ENCODE peak calls at places on chromosomes 11 and 22, in six cellular contexts. E is tibial nerve, N is HCT116, T is uterus, O is IMR-90, P is spleen. B is an unnamed sample.

GRCh38 chr11:2730323-2731284 is 30.8 kb upstream of the KCNQ1OT1 start:
- DNase-seq in E (no peak), N (no peak), T (no peak), O (no peak), P (no peak), B (no peak)

GRCh38 chr22:29224121-29224858 is 18.6 kb downstream of the EMID1 start:
- DNase-seq in E (no peak), N (no peak), T (peak), O (no peak), P (peak), B (no peak)

GRCh38 chr22:31075961-31076360 is 5.2 kb upstream of the SMTN start:
- DNase-seq in E (peak), N (no peak), T (peak), O (peak), P (peak), B (no peak)

GRCh38 chr11:6638437-6638836 is 17.2 kb downstream of the DCHS1 start:
- DNase-seq in E (no peak), N (no peak), T (no peak), O (no peak), P (no peak), B (no peak)

GRCh38 chr11:16815047-16815767 is 76.8 kb downstream of the C11orf58 start:
- DNase-seq in E (peak), N (no peak), T (peak), O (peak), P (peak), B (no peak)

GRCh38 chr11:27215471-27216267 is 147.3 kb downstream of the CCDC34 start:
- DNase-seq in E (no peak), N (no peak), T (peak), O (no peak), P (peak), B (no peak)

GRCh38 chr11:2792376-2793250 is 92.8 kb upstream of the KCNQ1OT1 start:
- DNase-seq in E (no peak), N (no peak), T (peak), O (no peak), P (peak), B (peak)

GRCh38 chr11:35324183-35324582 is 95.2 kb downstream of the SLC1A2 start:
- DNase-seq in E (no peak), N (no peak), T (no peak), O (no peak), P (no peak), B (no peak)

GRCh38 chr11:6733326-6734030 is 38.3 kb downstream of the OR2AG2 start:
- DNase-seq in E (no peak), N (no peak), T (no peak), O (no peak), P (no peak), B (no peak)

GRCh38 chr11:94550513-94550912 is 6.8 kb downstream of the FUT4 start:
- DNase-seq in E (no peak), N (no peak), T (no peak), O (no peak), P (no peak), B (no peak)

GRCh38 chr11:95918056-95918455 is 5.9 kb downstream of the MTMR2 start:
- DNase-seq in E (no peak), N (no peak), T (no peak), O (no peak), P (no peak), B (no peak)

GRCh38 chr11:15327786-15328231 is 213.1 kb downstream of the INSC start:
- DNase-seq in E (peak), N (peak), T (peak), O (peak), P (no peak), B (no peak)

GRCh38 chr22:20238567-20239062 is 29.5 kb downstream of the RTN4R start:
- DNase-seq in E (no peak), N (peak), T (peak), O (no peak), P (peak), B (peak)

GRCh38 chr11:128585498-128586238 is 1.7 kb downstream of the ETS1 start:
- DNase-seq in E (no peak), N (no peak), T (no peak), O (no peak), P (no peak), B (no peak)

GRCh38 chr11:72617080-72617744 is 57.0 kb downstream of the PDE2A start:
- DNase-seq in E (peak), N (no peak), T (peak), O (peak), P (no peak), B (peak)

GRCh38 chr22:44380716-44381500 is 68.2 kb upstream of the SHISAL1 start:
- DNase-seq in E (no peak), N (no peak), T (no peak), O (no peak), P (peak), B (no peak)

GRCh38 chr11:22566293-22566692 is 59.3 kb downstream of the FANCF start:
- DNase-seq in E (no peak), N (no peak), T (no peak), O (no peak), P (no peak), B (no peak)

GRCh38 chr22:37208401-37209139 is 3.7 kb downstream of the SSTR3 start:
- DNase-seq in E (no peak), N (no peak), T (peak), O (no peak), P (peak), B (no peak)

GRCh38 chr11:106691807-106692365 is 326.4 kb downstream of the GUCY1A2 start:
- DNase-seq in E (no peak), N (no peak), T (no peak), O (peak), P (no peak), B (no peak)

GRCh38 chr22:22425366-22425765 is 83.2 kb downstream of the ZNF280B start:
- DNase-seq in E (no peak), N (no peak), T (no peak), O (no peak), P (no peak), B (no peak)

GRCh38 chr11:61778920-61779650 is 13.3 kb downstream of the TMEM258 start:
- DNase-seq in E (no peak), N (no peak), T (no peak), O (no peak), P (no peak), B (no peak)

GRCh38 chr11:78535027-78535426 is 39.6 kb downstream of the NARS2 start:
- DNase-seq in E (no peak), N (no peak), T (no peak), O (no peak), P (no peak), B (no peak)

GRCh38 chr11:6655020-6655789 is 404 bp downstream of the DCHS1 start:
- DNase-seq in E (no peak), N (no peak), T (peak), O (no peak), P (peak), B (no peak)

GRCh38 chr11:78427615-78428272 is 10.1 kb upstream of the GAB2 start:
- DNase-seq in E (no peak), N (no peak), T (no peak), O (no peak), P (no peak), B (no peak)

GRCh38 chr11:61315260-61315659 is 17.6 kb downstream of the DDB1 start:
- DNase-seq in E (no peak), N (no peak), T (no peak), O (no peak), P (no peak), B (no peak)

GRCh38 chr11:120942701-120943100 is 81.2 kb upstream of the TBCEL start:
- DNase-seq in E (no peak), N (no peak), T (no peak), O (no peak), P (no peak), B (no peak)

GRCh38 chr11:117913736-117914397 is 15.3 kb downstream of the TMPRSS13 start:
- DNase-seq in E (no peak), N (no peak), T (no peak), O (no peak), P (no peak), B (no peak)

GRCh38 chr11:127677813-127678212 is 677.2 kb upstream of the KIRREL3 start:
- DNase-seq in E (no peak), N (no peak), T (no peak), O (no peak), P (no peak), B (no peak)

GRCh38 chr11:118522571-118523072 is 4.7 kb upstream of the TTC36 start:
- DNase-seq in E (no peak), N (no peak), T (no peak), O (peak), P (no peak), B (no peak)

GRCh38 chr22:32887293-32887692 is 85.8 kb downstream of the TIMP3 start:
- DNase-seq in E (no peak), N (no peak), T (no peak), O (no peak), P (no peak), B (no peak)

GRCh38 chr22:31614781-31615480 is 47.1 kb downstream of the PISD start:
- DNase-seq in E (no peak), N (no peak), T (no peak), O (no peak), P (no peak), B (no peak)

DNA sequence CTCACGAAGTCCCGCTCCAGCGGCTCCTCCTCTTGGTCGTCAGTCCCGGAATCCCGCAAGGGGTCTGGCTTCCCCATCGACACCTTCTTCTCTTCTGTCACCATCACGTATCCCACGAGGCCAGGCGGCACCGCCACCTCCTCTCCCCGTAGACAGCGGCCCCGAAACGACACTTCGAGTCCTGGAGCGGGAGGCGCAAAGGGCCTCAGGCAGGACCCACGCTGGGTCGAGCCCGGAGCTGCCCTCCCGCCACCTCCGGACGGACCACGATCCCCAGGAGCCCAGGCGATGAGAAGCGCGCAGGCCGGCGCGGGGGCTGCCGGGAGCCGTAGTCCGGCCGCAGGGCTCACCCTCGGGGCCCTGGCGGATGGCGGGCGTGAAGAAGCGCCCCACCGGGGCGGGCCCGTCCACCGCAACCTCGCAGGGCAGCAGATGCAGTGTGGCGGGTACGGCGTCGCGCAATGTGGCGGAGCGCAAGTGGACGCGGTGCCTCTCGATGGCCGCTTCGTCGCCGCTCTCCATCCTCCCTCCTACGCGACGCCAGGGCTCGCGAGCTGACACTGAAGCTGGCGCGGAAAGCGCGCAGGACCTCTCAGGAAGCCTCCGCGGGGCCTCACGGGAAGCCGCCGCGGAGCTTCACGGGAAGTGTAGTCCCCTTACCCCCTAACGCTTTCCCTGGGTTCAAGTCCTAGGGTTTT is at the start of gene RNASEH2C:
- DNase-seq in E (peak), N (peak), T (peak), O (peak), P (peak), B (peak)
- TF ChIP-seq POLR2A in E (peak), N (peak), T (peak), O (peak), P (peak), B (peak)

GRCh38 chr22:35109613-35110012 is 43.7 kb downstream of the ISX start:
- DNase-seq in E (no peak), N (no peak), T (no peak), O (no peak), P (no peak), B (no peak)

GRCh38 chr22:35102663-35103062 is 36.7 kb downstream of the ISX start:
- DNase-seq in E (no peak), N (no peak), T (no peak), O (peak), P (no peak), B (peak)

GRCh38 chr22:35099883-35100282 is 33.9 kb downstream of the ISX start:
- DNase-seq in E (no peak), N (no peak), T (no peak), O (no peak), P (no peak), B (no peak)

GRCh38 chr22:35103756-35104155 is 37.8 kb downstream of the ISX start:
- DNase-seq in E (no peak), N (no peak), T (no peak), O (no peak), P (no peak), B (no peak)

DNA sequence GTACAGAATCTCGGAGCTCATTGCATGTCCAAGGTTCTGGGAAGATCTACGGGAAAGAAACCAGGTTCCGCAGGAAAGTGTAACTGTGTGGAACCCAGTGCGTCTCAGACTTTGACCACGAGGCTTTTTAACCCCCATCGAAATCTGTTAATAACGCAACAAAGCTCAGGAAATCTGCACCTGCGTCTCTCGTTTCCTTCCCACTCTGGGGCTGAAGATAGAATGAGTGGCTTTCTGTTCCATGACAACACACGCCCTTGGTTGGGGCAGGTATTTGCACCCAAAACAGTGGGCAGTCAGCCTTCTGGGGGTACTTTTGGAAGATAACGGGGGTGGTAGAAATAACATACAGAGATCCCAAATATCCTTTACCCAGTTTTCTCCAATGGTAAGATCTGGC is 38.5 kb downstream of the ISX start:
- DNase-seq in E (no peak), N (no peak), T (no peak), O (no peak), P (no peak), B (no peak)
- TF ChIP-seq POLR2A in E (no peak), N (no peak), T (no peak), O (no peak), P (no peak), B (no peak)

GRCh38 chr11:62889484-62890437 is 9.1 kb downstream of the SLC3A2 start:
- DNase-seq in E (no peak), N (no peak), T (no peak), O (peak), P (no peak), B (no peak)
- TF ChIP-seq POLR2A in E (no peak), N (no peak), T (no peak), O (peak), P (no peak), B (no peak)

GRCh38 chr11:66268210-66268952 is at the start of gene RAB1B:
- DNase-seq in E (peak), N (peak), T (peak), O (peak), P (peak), B (peak)
- TF ChIP-seq POLR2A in E (peak), N (peak), T (peak), O (peak), P (no peak), B (peak)